ENCODE peak calls at places on chromosomes 5 and 9, in nine cellular contexts. One of them, this sample, is unnamed.

GRCh38 chr5:154312571-154312970 is 122.0 kb downstream of the GALNT10 start:
- DNase-seq in foreskin fibroblast: peak
- DNase-seq in left ventricle myocardium inferior: no peak
- DNase-seq in astrocyte of the spinal cord: peak
- DNase-seq in IMR-90: peak
- DNase-seq in colonic mucosa: no peak
- DNase-seq in suprapubic skin: no peak
- DNase-seq in B cell: no peak
- DNase-seq in nephron progenitor cell: no peak
- DNase-seq in this sample: no peak

GRCh38 chr5:76771705-76772405 is 47.0 kb upstream of the F2RL1 start:
- DNase-seq in foreskin fibroblast: no peak
- DNase-seq in left ventricle myocardium inferior: no peak
- DNase-seq in astrocyte of the spinal cord: no peak
- DNase-seq in IMR-90: peak
- DNase-seq in colonic mucosa: no peak
- DNase-seq in suprapubic skin: peak
- DNase-seq in B cell: no peak
- DNase-seq in nephron progenitor cell: no peak
- DNase-seq in this sample: no peak

GRCh38 chr5:108216890-108217289 is 165.0 kb downstream of the FBXL17 start:
- DNase-seq in foreskin fibroblast: peak
- DNase-seq in left ventricle myocardium inferior: no peak
- DNase-seq in astrocyte of the spinal cord: peak
- DNase-seq in IMR-90: peak
- DNase-seq in colonic mucosa: no peak
- DNase-seq in suprapubic skin: no peak
- DNase-seq in B cell: no peak
- DNase-seq in nephron progenitor cell: no peak
- DNase-seq in this sample: no peak

GRCh38 chr5:110851357-110851756 is 112.5 kb downstream of the SLC25A46 start:
- DNase-seq in foreskin fibroblast: no peak
- DNase-seq in left ventricle myocardium inferior: no peak
- DNase-seq in astrocyte of the spinal cord: peak
- DNase-seq in IMR-90: peak
- DNase-seq in colonic mucosa: no peak
- DNase-seq in suprapubic skin: no peak
- DNase-seq in B cell: no peak
- DNase-seq in nephron progenitor cell: no peak
- DNase-seq in this sample: no peak

GRCh38 chr5:40680741-40681350 is 1.1 kb downstream of the PTGER4 start:
- DNase-seq in foreskin fibroblast: no peak
- DNase-seq in left ventricle myocardium inferior: no peak
- DNase-seq in astrocyte of the spinal cord: peak
- DNase-seq in IMR-90: no peak
- DNase-seq in colonic mucosa: peak
- DNase-seq in suprapubic skin: no peak
- DNase-seq in B cell: peak
- DNase-seq in nephron progenitor cell: peak
- DNase-seq in this sample: no peak

GRCh38 chr5:177100714-177101121 is 14.0 kb downstream of the FGFR4 start:
- DNase-seq in foreskin fibroblast: no peak
- DNase-seq in left ventricle myocardium inferior: no peak
- DNase-seq in astrocyte of the spinal cord: no peak
- DNase-seq in IMR-90: peak
- DNase-seq in colonic mucosa: no peak
- DNase-seq in suprapubic skin: no peak
- DNase-seq in B cell: no peak
- DNase-seq in nephron progenitor cell: no peak
- DNase-seq in this sample: no peak

GRCh38 chr5:120465281-120465961 is 1.3 kb downstream of the PRR16 start:
- DNase-seq in foreskin fibroblast: peak
- DNase-seq in left ventricle myocardium inferior: peak
- DNase-seq in astrocyte of the spinal cord: peak
- DNase-seq in IMR-90: peak
- DNase-seq in colonic mucosa: peak
- DNase-seq in suprapubic skin: peak
- DNase-seq in B cell: peak
- DNase-seq in nephron progenitor cell: peak
- DNase-seq in this sample: peak

GRCh38 chr5:95924720-95925119 is 36.9 kb downstream of the ELL2 start:
- DNase-seq in foreskin fibroblast: peak
- DNase-seq in left ventricle myocardium inferior: no peak
- DNase-seq in astrocyte of the spinal cord: no peak
- DNase-seq in IMR-90: peak
- DNase-seq in colonic mucosa: no peak
- DNase-seq in suprapubic skin: no peak
- DNase-seq in B cell: no peak
- DNase-seq in nephron progenitor cell: no peak
- DNase-seq in this sample: no peak

GRCh38 chr9:131959056-131959455 is 120.6 kb downstream of the MED27 start:
- DNase-seq in foreskin fibroblast: no peak
- DNase-seq in left ventricle myocardium inferior: no peak
- DNase-seq in astrocyte of the spinal cord: no peak
- DNase-seq in IMR-90: no peak
- DNase-seq in colonic mucosa: no peak
- DNase-seq in suprapubic skin: no peak
- DNase-seq in B cell: no peak
- DNase-seq in nephron progenitor cell: no peak
- DNase-seq in this sample: no peak

GRCh38 chr9:19232117-19232829 is 1.8 kb downstream of the DENND4C start:
- DNase-seq in foreskin fibroblast: no peak
- DNase-seq in left ventricle myocardium inferior: no peak
- DNase-seq in astrocyte of the spinal cord: peak
- DNase-seq in IMR-90: peak
- DNase-seq in colonic mucosa: no peak
- DNase-seq in suprapubic skin: no peak
- DNase-seq in B cell: peak
- DNase-seq in nephron progenitor cell: no peak
- DNase-seq in this sample: no peak

DNA sequence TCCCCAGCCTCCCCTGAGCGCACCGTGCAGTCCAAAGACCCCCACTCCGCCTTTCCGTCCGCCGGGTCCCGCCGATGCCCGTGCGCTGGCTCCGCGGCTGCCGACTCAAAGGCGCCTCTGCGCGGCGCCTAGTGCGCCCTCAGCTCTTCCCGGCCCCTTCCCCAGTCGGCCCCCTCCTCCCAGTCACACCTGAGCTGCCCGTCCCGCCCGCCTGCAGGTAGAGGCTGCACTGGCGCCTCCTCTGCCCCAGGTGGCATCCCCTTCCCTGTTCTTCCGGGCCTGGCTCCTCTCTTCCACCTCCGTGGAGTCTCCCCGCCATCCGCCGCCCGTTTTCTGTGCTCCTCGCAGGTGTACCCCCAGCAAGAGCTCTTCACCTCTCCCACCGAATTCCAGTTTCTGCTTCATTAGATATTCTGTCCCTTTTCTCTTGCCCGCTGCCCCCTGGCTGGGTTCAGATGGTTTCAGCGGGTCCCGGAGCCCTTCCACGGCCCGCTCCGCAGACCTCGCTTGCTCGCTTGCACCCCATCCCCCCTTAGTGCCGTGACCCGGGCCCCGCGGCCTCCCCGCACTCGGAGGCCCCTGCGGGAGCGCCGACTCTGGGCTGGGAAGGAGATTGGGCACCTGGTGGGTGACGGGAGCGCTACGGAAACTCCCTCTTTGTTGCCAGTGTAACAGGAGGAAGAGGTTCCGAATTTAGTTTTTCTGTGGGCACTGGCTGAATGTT is 707 bp downstream of the SLC44A1 start:
- DNase-seq in foreskin fibroblast: peak
- DNase-seq in left ventricle myocardium inferior: peak
- DNase-seq in astrocyte of the spinal cord: no peak
- DNase-seq in IMR-90: no peak
- DNase-seq in colonic mucosa: peak
- DNase-seq in suprapubic skin: peak
- DNase-seq in B cell: peak
- DNase-seq in nephron progenitor cell: peak
- DNase-seq in this sample: peak
- TF ChIP-seq CTCF in foreskin fibroblast: no peak
- TF ChIP-seq CTCF in left ventricle myocardium inferior: peak
- TF ChIP-seq CTCF in astrocyte of the spinal cord: peak
- TF ChIP-seq CTCF in IMR-90: no peak
- TF ChIP-seq CTCF in colonic mucosa: peak
- TF ChIP-seq CTCF in suprapubic skin: peak
- TF ChIP-seq CTCF in B cell: peak
- TF ChIP-seq CTCF in nephron progenitor cell: no peak
- TF ChIP-seq CTCF in this sample: peak

GRCh38 chr9:4985376-4986266 is 549 bp downstream of the JAK2 start:
- DNase-seq in foreskin fibroblast: no peak
- DNase-seq in left ventricle myocardium inferior: peak
- DNase-seq in astrocyte of the spinal cord: peak
- DNase-seq in IMR-90: peak
- DNase-seq in colonic mucosa: peak
- DNase-seq in suprapubic skin: peak
- DNase-seq in B cell: peak
- DNase-seq in nephron progenitor cell: peak
- DNase-seq in this sample: no peak
- TF ChIP-seq CTCF in foreskin fibroblast: no peak
- TF ChIP-seq CTCF in left ventricle myocardium inferior: no peak
- TF ChIP-seq CTCF in astrocyte of the spinal cord: no peak
- TF ChIP-seq CTCF in IMR-90: no peak
- TF ChIP-seq CTCF in colonic mucosa: no peak
- TF ChIP-seq CTCF in suprapubic skin: no peak
- TF ChIP-seq CTCF in B cell: no peak
- TF ChIP-seq CTCF in nephron progenitor cell: no peak
- TF ChIP-seq CTCF in this sample: no peak

DNA sequence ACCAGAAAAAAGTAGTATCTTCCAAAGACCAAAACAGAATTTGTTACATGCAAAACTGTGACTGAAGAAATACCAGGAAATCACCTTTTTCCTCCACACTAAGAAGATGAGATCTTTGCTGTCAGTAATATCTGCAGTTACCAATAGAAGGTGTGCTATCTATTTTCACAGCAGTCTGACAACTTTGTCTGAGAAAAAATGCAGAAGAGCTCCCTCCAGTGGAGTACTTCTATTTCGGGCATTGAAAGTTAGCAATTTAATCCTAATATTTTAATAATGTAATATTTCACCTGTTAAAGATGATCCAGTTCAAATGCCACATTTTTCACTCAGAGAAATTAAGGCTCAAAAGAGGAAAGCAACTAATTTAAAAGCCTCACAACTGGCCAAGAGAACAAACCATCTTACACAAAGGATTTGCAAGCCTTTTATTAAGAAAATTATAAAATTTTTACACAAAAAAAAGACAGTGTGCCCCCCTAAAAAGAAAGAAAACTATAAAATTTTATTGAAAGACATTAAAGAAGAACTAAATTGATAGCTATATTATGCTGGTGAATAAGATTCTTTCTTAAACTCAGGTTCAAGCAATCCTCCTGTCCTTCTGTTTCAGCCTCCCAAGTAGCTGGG is 50.6 kb downstream of the DEPDC1B start:
- DNase-seq in foreskin fibroblast: peak
- DNase-seq in left ventricle myocardium inferior: no peak
- DNase-seq in astrocyte of the spinal cord: peak
- DNase-seq in IMR-90: peak
- DNase-seq in colonic mucosa: no peak
- DNase-seq in suprapubic skin: no peak
- DNase-seq in B cell: peak
- DNase-seq in nephron progenitor cell: no peak
- DNase-seq in this sample: no peak
- TF ChIP-seq CTCF in foreskin fibroblast: peak
- TF ChIP-seq CTCF in left ventricle myocardium inferior: peak
- TF ChIP-seq CTCF in astrocyte of the spinal cord: peak
- TF ChIP-seq CTCF in IMR-90: peak
- TF ChIP-seq CTCF in colonic mucosa: peak
- TF ChIP-seq CTCF in suprapubic skin: peak
- TF ChIP-seq CTCF in B cell: peak
- TF ChIP-seq CTCF in nephron progenitor cell: peak
- TF ChIP-seq CTCF in this sample: peak

GRCh38 chr9:93130861-93131481 is 3.1 kb downstream of the NINJ1 start:
- DNase-seq in foreskin fibroblast: no peak
- DNase-seq in left ventricle myocardium inferior: peak
- DNase-seq in astrocyte of the spinal cord: no peak
- DNase-seq in IMR-90: no peak
- DNase-seq in colonic mucosa: no peak
- DNase-seq in suprapubic skin: no peak
- DNase-seq in B cell: no peak
- DNase-seq in nephron progenitor cell: no peak
- DNase-seq in this sample: no peak
- TF ChIP-seq CTCF in foreskin fibroblast: no peak
- TF ChIP-seq CTCF in left ventricle myocardium inferior: no peak
- TF ChIP-seq CTCF in astrocyte of the spinal cord: no peak
- TF ChIP-seq CTCF in IMR-90: no peak
- TF ChIP-seq CTCF in colonic mucosa: no peak
- TF ChIP-seq CTCF in suprapubic skin: no peak
- TF ChIP-seq CTCF in B cell: no peak
- TF ChIP-seq CTCF in nephron progenitor cell: no peak
- TF ChIP-seq CTCF in this sample: no peak

GRCh38 chr9:86577420-86578333 is 223.5 kb upstream of the TUT7 start:
- DNase-seq in foreskin fibroblast: no peak
- DNase-seq in left ventricle myocardium inferior: no peak
- DNase-seq in astrocyte of the spinal cord: no peak
- DNase-seq in IMR-90: no peak
- DNase-seq in colonic mucosa: no peak
- DNase-seq in suprapubic skin: no peak
- DNase-seq in B cell: no peak
- DNase-seq in nephron progenitor cell: peak
- DNase-seq in this sample: no peak

GRCh38 chr9:86575137-86575536 is 220.9 kb upstream of the TUT7 start:
- DNase-seq in foreskin fibroblast: no peak
- DNase-seq in left ventricle myocardium inferior: no peak
- DNase-seq in astrocyte of the spinal cord: no peak
- DNase-seq in IMR-90: no peak
- DNase-seq in colonic mucosa: no peak
- DNase-seq in suprapubic skin: no peak
- DNase-seq in B cell: no peak
- DNase-seq in nephron progenitor cell: no peak
- DNase-seq in this sample: no peak

GRCh38 chr9:86575825-86576488 is 221.7 kb upstream of the TUT7 start:
- DNase-seq in foreskin fibroblast: no peak
- DNase-seq in left ventricle myocardium inferior: peak
- DNase-seq in astrocyte of the spinal cord: no peak
- DNase-seq in IMR-90: no peak
- DNase-seq in colonic mucosa: no peak
- DNase-seq in suprapubic skin: no peak
- DNase-seq in B cell: no peak
- DNase-seq in nephron progenitor cell: no peak
- DNase-seq in this sample: no peak

GRCh38 chr9:86573886-86574285 is 219.7 kb upstream of the TUT7 start:
- DNase-seq in foreskin fibroblast: peak
- DNase-seq in left ventricle myocardium inferior: no peak
- DNase-seq in astrocyte of the spinal cord: no peak
- DNase-seq in IMR-90: peak
- DNase-seq in colonic mucosa: no peak
- DNase-seq in suprapubic skin: no peak
- DNase-seq in B cell: no peak
- DNase-seq in nephron progenitor cell: no peak
- DNase-seq in this sample: no peak

GRCh38 chr9:86572904-86573303 is 218.7 kb upstream of the TUT7 start:
- DNase-seq in foreskin fibroblast: no peak
- DNase-seq in left ventricle myocardium inferior: no peak
- DNase-seq in astrocyte of the spinal cord: no peak
- DNase-seq in IMR-90: no peak
- DNase-seq in colonic mucosa: no peak
- DNase-seq in suprapubic skin: no peak
- DNase-seq in B cell: no peak
- DNase-seq in nephron progenitor cell: no peak
- DNase-seq in this sample: no peak
- TF ChIP-seq CTCF in foreskin fibroblast: no peak
- TF ChIP-seq CTCF in left ventricle myocardium inferior: no peak
- TF ChIP-seq CTCF in astrocyte of the spinal cord: no peak
- TF ChIP-seq CTCF in IMR-90: no peak
- TF ChIP-seq CTCF in colonic mucosa: no peak
- TF ChIP-seq CTCF in suprapubic skin: no peak
- TF ChIP-seq CTCF in B cell: no peak
- TF ChIP-seq CTCF in nephron progenitor cell: no peak
- TF ChIP-seq CTCF in this sample: no peak

This sample was measured in osteocyte.